ENCODE peak calls at places on chromosomes 13 and 19, in ten cellular contexts. I is kidney epithelial cell, O is BE2C, D is uterus, C is lung, R is suprapubic skin, T is PC-9, S is tibial artery, H is left ventricle myocardium inferior, K is GM12878. E is an unnamed sample. For H3K36me3, the result is how much of the 10 kb centered on the place peaks cover.

GRCh38 chr13:91014696-91015095 is 332.8 kb upstream of the MIR17HG start:
- DNase-seq in C (no peak), O (no peak), K (no peak), R (no peak), D (no peak), S (no peak), T (no peak), I (no peak), H (no peak), E (no peak)

GRCh38 chr19:14150041-14150769 is 13.8 kb upstream of the ASF1B start:
- DNase-seq in T (no peak), D (no peak), S (no peak), C (no peak), K (no peak), O (peak), R (no peak), I (no peak), H (no peak), E (no peak)

GRCh38 chr19:32614916-32615315 is 33.9 kb downstream of the PDCD5 start:
- DNase-seq in S (peak), O (no peak), H (no peak), I (no peak), K (no peak), R (no peak), C (no peak), T (no peak), D (no peak), E (no peak)

GRCh38 chr19:31289976-31290375 is 59.3 kb downstream of the TSHZ3 start:
- DNase-seq in K (no peak), C (no peak), R (no peak), S (peak), H (no peak), D (no peak), I (no peak), O (no peak), T (no peak), E (no peak)

GRCh38 chr19:42467437-42467760 is 24.7 kb upstream of the CXCL17 start:
- DNase-seq in I (no peak), S (no peak), O (no peak), K (no peak), D (no peak), R (no peak), C (no peak), H (no peak), T (no peak), E (no peak)

GRCh38 chr13:51519839-51520238 is 64.4 kb upstream of the WDFY2 start:
- DNase-seq in O (no peak), K (no peak), R (no peak), C (no peak), D (no peak), T (peak), H (no peak), S (no peak), I (no peak), E (no peak)

GRCh38 chr19:44626067-44626624 is 12.8 kb downstream of the IGSF23 start:
- DNase-seq in S (no peak), R (no peak), O (no peak), I (peak), K (no peak), T (peak), D (no peak), H (no peak), C (peak), E (peak)

GRCh38 chr13:35947315-35947714 is 183.9 kb downstream of the DCLK1 start:
- DNase-seq in D (no peak), S (no peak), R (no peak), C (no peak), T (no peak), O (no peak), I (no peak), H (no peak), K (no peak), E (no peak)

GRCh38 chr13:114130708-114131580 is 1.5 kb downstream of the RASA3 start:
- DNase-seq in D (peak), I (peak), T (peak), S (peak), R (no peak), O (peak), H (peak), K (no peak), C (no peak), E (peak)

GRCh38 chr19:44002566-44003460 is at the start of gene ZNF230:
- DNase-seq in C (peak), R (peak), I (peak), S (peak), D (peak), H (peak), K (peak), O (peak), T (peak), E (peak)

GRCh38 chr13:99282264-99283231 is 24.4 kb upstream of the GPR18 start:
- DNase-seq in I (no peak), C (no peak), S (no peak), H (no peak), R (no peak), K (no peak), T (no peak), O (no peak), D (no peak), E (no peak)

GRCh38 chr19:58350001-58350801 is 3.1 kb downstream of the A1BG start:
- DNase-seq in T (no peak), R (no peak), C (no peak), D (no peak), K (no peak), O (no peak), H (no peak), S (no peak), I (no peak), E (no peak)

GRCh38 chr13:113876341-113877148 is 12.7 kb upstream of the GAS6 start:
- DNase-seq in K (no peak), D (no peak), I (no peak), R (no peak), C (no peak), T (no peak), S (no peak), O (no peak), H (no peak), E (no peak)

GRCh38 chr13:49238621-49239020 is 9.1 kb upstream of the CDADC1 start:
- DNase-seq in H (no peak), C (no peak), S (no peak), O (no peak), R (no peak), T (peak), D (no peak), I (no peak), K (no peak), E (no peak)

GRCh38 chr19:38384209-38385027 is 3.4 kb downstream of the GGN start:
- DNase-seq in T (no peak), S (no peak), I (no peak), O (peak), R (no peak), H (no peak), K (no peak), C (no peak), D (no peak), E (no peak)

GRCh38 chr13:87999141-87999765 is 328.1 kb downstream of the SLITRK5 start:
- DNase-seq in S (no peak), I (peak), K (no peak), H (no peak), T (no peak), D (no peak), C (no peak), O (no peak), R (no peak), E (peak)

GRCh38 chr19:9413240-9413954 is 22.0 kb downstream of the ZNF266 start:
- DNase-seq in R (no peak), T (no peak), K (no peak), I (no peak), O (no peak), C (no peak), D (no peak), H (no peak), S (no peak), E (no peak)
- H3K36me3 ChIP-seq in R (half or more), T (half or more), K (under half), I (under half), O (half or more), C (under half), D (under half), H (half or more), S (half or more), E (under half)

GRCh38 chr19:16605552-16605951 is 22.5 kb downstream of the MED26 start:
- DNase-seq in T (no peak), H (peak), C (no peak), K (no peak), S (no peak), D (peak), I (no peak), R (no peak), O (peak), E (no peak)
- TF ChIP-seq CTCF in T (no peak), H (peak), C (no peak), K (no peak), S (no peak), D (no peak), I (no peak), R (no peak), O (peak), E (no peak)

GRCh38 chr19:22733691-22734090 is 50.3 kb downstream of the ZNF99 start:
- DNase-seq in C (peak), R (no peak), O (no peak), T (no peak), H (no peak), S (no peak), I (no peak), D (no peak), K (no peak), E (no peak)

DNA sequence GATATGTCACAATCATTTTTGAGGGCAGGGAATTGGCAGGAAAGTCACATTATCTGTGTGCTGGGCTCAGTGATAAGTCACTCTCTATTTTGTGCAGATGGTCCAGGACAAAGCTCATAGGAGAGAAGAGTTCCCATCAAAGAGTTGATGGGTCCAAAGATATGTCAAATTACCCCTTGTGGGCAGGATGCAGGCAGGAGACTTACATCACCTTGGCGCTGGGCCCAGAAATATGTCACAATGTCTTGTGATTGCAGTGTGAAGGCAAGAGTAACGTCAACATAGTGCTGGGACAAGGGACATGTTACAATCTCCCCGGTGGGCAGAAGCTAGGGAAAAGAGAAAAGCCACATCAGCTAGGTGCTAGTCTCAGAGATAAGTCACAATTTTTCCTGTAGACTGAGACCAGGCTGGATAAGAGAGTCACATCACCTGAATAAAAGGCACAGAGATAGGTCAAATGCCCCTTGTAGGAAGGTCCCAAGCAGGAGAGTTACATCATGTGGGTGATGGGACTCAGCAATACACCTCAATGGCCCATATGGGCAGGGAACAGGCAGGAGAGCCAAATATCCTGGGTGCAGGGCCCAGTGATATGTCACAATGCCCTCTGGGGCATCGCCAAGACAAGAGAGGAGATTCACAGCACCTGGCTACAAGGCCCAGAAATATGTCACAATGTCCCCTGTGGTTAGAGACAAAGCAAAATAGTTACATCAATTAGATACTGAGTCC is 47.9 kb downstream of the ZNF99 start:
- DNase-seq in O (no peak), R (no peak), T (no peak), I (no peak), H (no peak), C (peak), K (no peak), S (no peak), D (peak), E (no peak)
- H3K4me3 ChIP-seq in O (no peak), R (no peak), T (no peak), I (no peak), H (no peak), C (no peak), K (no peak), S (no peak), D (no peak), E (no peak)

DNA sequence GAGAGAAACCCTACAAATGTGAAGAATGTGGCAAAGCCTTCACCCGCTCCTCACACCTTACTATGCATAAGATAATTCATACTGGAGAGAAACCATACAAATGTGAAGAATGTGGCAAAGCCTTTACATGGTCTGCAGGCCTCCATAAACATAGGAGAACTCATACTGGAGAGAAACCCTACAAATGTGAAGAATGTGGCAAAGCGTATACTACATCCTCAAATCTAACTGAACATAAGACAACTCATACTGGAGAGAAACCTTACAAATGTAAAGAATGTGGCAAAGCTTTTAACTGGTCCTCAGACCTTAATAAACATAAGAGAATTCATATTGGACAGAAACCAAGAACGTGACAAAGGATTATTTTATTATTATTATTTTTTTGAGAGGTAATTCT is 30.7 kb downstream of the ZNF486 start:
- DNase-seq in T (no peak), D (no peak), O (no peak), H (no peak), C (no peak), R (no peak), I (no peak), S (no peak), K (no peak), E (no peak)
- H3K36me3 ChIP-seq in T (under half), D (under half), O (under half), H (half or more), C (under half), R (under half), I (under half), S (under half), K (under half), E (under half)

DNA sequence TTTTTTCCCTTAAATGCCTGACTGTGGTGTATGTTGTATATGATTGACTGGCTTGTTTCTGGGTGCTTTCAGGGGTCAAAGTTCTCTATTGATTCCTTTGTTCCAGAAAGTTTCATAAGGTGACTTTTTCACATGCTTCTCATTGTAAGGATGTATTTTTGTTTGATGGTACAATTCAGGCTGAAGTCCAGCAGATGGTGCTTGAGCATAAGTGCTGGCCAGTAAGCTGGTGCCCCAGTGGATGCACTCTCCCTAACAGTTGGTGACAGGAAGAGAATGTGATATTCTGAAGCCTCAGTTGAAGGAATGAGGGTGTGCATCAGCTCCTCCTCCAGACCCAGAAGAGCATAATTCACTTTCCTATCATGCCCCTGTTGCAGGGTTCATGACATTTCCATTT is 1941.6 kb upstream of the PRR20A start:
- DNase-seq in K (no peak), H (no peak), R (no peak), D (no peak), C (no peak), T (no peak), I (no peak), O (peak), S (no peak), E (no peak)
- TF ChIP-seq CTCF in K (no peak), H (no peak), R (no peak), D (no peak), C (no peak), T (no peak), I (no peak), O (peak), S (no peak), E (no peak)

DNA sequence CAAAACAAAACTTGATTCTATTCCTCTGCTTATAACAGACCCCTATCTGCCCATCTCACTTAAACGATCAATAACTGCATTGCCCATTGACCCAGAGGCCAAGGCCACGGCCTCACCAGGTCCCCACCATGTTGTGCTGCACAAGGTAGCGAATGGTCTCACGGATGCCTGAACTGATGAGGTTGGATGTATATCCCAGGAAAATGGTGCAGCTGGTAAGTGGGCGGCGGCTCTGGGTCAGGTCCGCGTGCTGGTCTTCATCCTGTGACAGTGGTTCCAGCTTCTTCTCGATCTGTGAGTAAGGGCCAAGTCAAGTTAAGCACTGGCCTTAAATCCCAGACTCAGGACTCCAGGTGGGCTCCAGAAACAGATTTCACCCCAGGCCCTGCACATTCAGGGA is 1.6 kb downstream of the DHPS start:
- DNase-seq in T (no peak), C (no peak), S (no peak), I (no peak), O (no peak), D (no peak), K (no peak), H (no peak), R (no peak), E (no peak)
- H3K4me3 ChIP-seq in T (peak), C (no peak), S (no peak), I (no peak), O (no peak), D (no peak), K (peak), H (no peak), R (no peak), E (no peak)

GRCh38 chr19:17195106-17195505 is 20.1 kb upstream of the USE1 start:
- DNase-seq in O (no peak), I (no peak), K (no peak), H (no peak), C (no peak), T (no peak), D (no peak), S (no peak), R (no peak), E (no peak)

GRCh38 chr19:17194608-17195007 is 20.5 kb upstream of the USE1 start:
- DNase-seq in I (no peak), H (no peak), D (no peak), S (no peak), T (no peak), R (no peak), O (no peak), K (no peak), C (no peak), E (no peak)

GRCh38 chr19:17197666-17198065 is 17.5 kb upstream of the USE1 start:
- DNase-seq in C (no peak), R (no peak), T (no peak), O (no peak), S (no peak), H (no peak), D (no peak), K (no peak), I (no peak), E (no peak)

GRCh38 chr19:17192751-17193150 is 22.4 kb upstream of the USE1 start:
- DNase-seq in O (no peak), R (no peak), S (no peak), T (no peak), K (no peak), I (no peak), D (no peak), C (no peak), H (no peak), E (no peak)

GRCh38 chr19:17196610-17197009 is 18.5 kb upstream of the USE1 start:
- DNase-seq in K (no peak), D (no peak), I (no peak), O (no peak), R (no peak), C (no peak), H (no peak), S (no peak), T (no peak), E (no peak)
- H3K36me3 ChIP-seq in K (under half), D (under half), I (under half), O (under half), R (half or more), C (half or more), H (half or more), S (half or more), T (under half), E (half or more)

DNA sequence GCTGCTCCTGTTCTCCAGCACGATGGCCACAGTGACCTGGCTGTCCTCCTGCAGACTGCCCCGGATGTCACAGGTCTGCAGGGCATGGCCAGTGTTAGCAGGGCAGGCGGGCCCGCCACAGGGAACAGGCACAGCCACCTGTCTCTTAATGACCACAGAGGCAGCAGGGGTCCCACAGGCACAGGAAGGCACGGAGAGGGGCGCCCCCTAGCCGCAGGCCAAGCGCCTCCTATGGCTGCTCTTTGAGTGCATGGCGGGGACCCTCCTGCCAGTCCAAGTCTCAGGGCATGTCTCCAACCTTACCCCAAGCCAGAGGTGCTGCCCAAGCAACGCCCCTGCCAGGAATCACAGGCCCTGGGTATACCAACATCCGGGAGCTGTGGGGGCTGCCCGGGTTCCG is 14.1 kb downstream of the IZUMO4 start:
- DNase-seq in D (no peak), O (no peak), C (no peak), R (no peak), S (no peak), T (no peak), I (no peak), K (no peak), H (no peak), E (no peak)
- TF ChIP-seq CTCF in D (no peak), O (peak), C (no peak), R (no peak), S (no peak), T (no peak), I (peak), K (no peak), H (no peak), E (no peak)

GRCh38 chr19:289651-290538 is 1.3 kb downstream of the PLPP2 start:
- DNase-seq in H (no peak), D (peak), S (no peak), R (no peak), O (no peak), C (no peak), T (peak), I (peak), K (no peak), E (no peak)
- H3K4me3 ChIP-seq in H (peak), D (peak), S (no peak), R (peak), O (no peak), C (peak), T (peak), I (peak), K (no peak), E (peak)

GRCh38 chr13:63651394-63651793 is 2235.7 kb upstream of the PCDH20 start:
- DNase-seq in R (no peak), C (no peak), K (no peak), H (no peak), O (no peak), I (no peak), S (no peak), T (no peak), D (no peak), E (no peak)
- H3K36me3 ChIP-seq in R (under half), C (under half), K (under half), H (under half), O (under half), I (under half), S (under half), T (under half), D (under half), E (under half)